ENCODE peak calls at places on chromosome 1, in seven cellular contexts. One of them, this sample, is unnamed.

GRCh38 chr1:207962716-207963428 is 51.9 kb upstream of the CD34 start:
- DNase-seq in kidney: peak
- DNase-seq in naive thymus-derived CD4-positive, alpha-beta T cell: no peak
- DNase-seq in colonic mucosa: peak
- DNase-seq in caudate nucleus: peak
- DNase-seq in small intestine: peak
- DNase-seq in psoas muscle: peak
- DNase-seq in this sample: no peak

GRCh38 chr1:225347123-225347683 is 80.6 kb downstream of the LBR start:
- DNase-seq in caudate nucleus: no peak
- DNase-seq in colonic mucosa: no peak
- DNase-seq in naive thymus-derived CD4-positive, alpha-beta T cell: no peak
- DNase-seq in psoas muscle: no peak
- DNase-seq in kidney: no peak
- DNase-seq in small intestine: no peak
- DNase-seq in this sample: peak

GRCh38 chr1:48470506-48470905 is 1.5 kb downstream of the SPATA6 start:
- DNase-seq in psoas muscle: peak
- DNase-seq in small intestine: peak
- DNase-seq in kidney: peak
- DNase-seq in caudate nucleus: peak
- DNase-seq in naive thymus-derived CD4-positive, alpha-beta T cell: no peak
- DNase-seq in colonic mucosa: peak
- DNase-seq in this sample: no peak

GRCh38 chr1:64251971-64252370 is 48.5 kb downstream of the UBE2U start:
- DNase-seq in caudate nucleus: no peak
- DNase-seq in small intestine: no peak
- DNase-seq in naive thymus-derived CD4-positive, alpha-beta T cell: no peak
- DNase-seq in colonic mucosa: no peak
- DNase-seq in kidney: no peak
- DNase-seq in psoas muscle: no peak
- DNase-seq in this sample: no peak

GRCh38 chr1:23562138-23562819 is 3.0 kb upstream of the ID3 start:
- DNase-seq in naive thymus-derived CD4-positive, alpha-beta T cell: no peak
- DNase-seq in psoas muscle: peak
- DNase-seq in kidney: peak
- DNase-seq in caudate nucleus: peak
- DNase-seq in small intestine: peak
- DNase-seq in colonic mucosa: peak
- DNase-seq in this sample: peak

GRCh38 chr1:9798236-9799130 is 25.3 kb downstream of the CLSTN1 start:
- DNase-seq in caudate nucleus: no peak
- DNase-seq in kidney: no peak
- DNase-seq in naive thymus-derived CD4-positive, alpha-beta T cell: no peak
- DNase-seq in colonic mucosa: no peak
- DNase-seq in small intestine: no peak
- DNase-seq in psoas muscle: no peak
- DNase-seq in this sample: no peak

GRCh38 chr1:164707868-164708331 is 148.9 kb downstream of the PBX1 start:
- DNase-seq in naive thymus-derived CD4-positive, alpha-beta T cell: no peak
- DNase-seq in small intestine: no peak
- DNase-seq in caudate nucleus: no peak
- DNase-seq in kidney: no peak
- DNase-seq in colonic mucosa: no peak
- DNase-seq in psoas muscle: peak
- DNase-seq in this sample: no peak

GRCh38 chr1:17857109-17857499 is 102.0 kb downstream of the ACTL8 start:
- DNase-seq in kidney: peak
- DNase-seq in psoas muscle: no peak
- DNase-seq in small intestine: no peak
- DNase-seq in caudate nucleus: no peak
- DNase-seq in colonic mucosa: no peak
- DNase-seq in naive thymus-derived CD4-positive, alpha-beta T cell: no peak
- DNase-seq in this sample: no peak

GRCh38 chr1:209710098-209710497 is 5.5 kb downstream of the HSD11B1 start:
- DNase-seq in colonic mucosa: no peak
- DNase-seq in kidney: no peak
- DNase-seq in caudate nucleus: no peak
- DNase-seq in small intestine: no peak
- DNase-seq in psoas muscle: no peak
- DNase-seq in naive thymus-derived CD4-positive, alpha-beta T cell: no peak
- DNase-seq in this sample: no peak

GRCh38 chr1:178577882-178578281 is 65.0 kb downstream of the TEX35 start:
- DNase-seq in caudate nucleus: no peak
- DNase-seq in naive thymus-derived CD4-positive, alpha-beta T cell: no peak
- DNase-seq in kidney: no peak
- DNase-seq in small intestine: no peak
- DNase-seq in psoas muscle: no peak
- DNase-seq in colonic mucosa: no peak
- DNase-seq in this sample: no peak

GRCh38 chr1:58305622-58306021 is 240.9 kb downstream of the OMA1 start:
- DNase-seq in caudate nucleus: no peak
- DNase-seq in psoas muscle: no peak
- DNase-seq in kidney: no peak
- DNase-seq in colonic mucosa: no peak
- DNase-seq in small intestine: no peak
- DNase-seq in naive thymus-derived CD4-positive, alpha-beta T cell: no peak
- DNase-seq in this sample: no peak

GRCh38 chr1:205541161-205541886 is 36.9 kb downstream of the CDK18 start:
- DNase-seq in small intestine: no peak
- DNase-seq in colonic mucosa: peak
- DNase-seq in psoas muscle: peak
- DNase-seq in naive thymus-derived CD4-positive, alpha-beta T cell: no peak
- DNase-seq in caudate nucleus: no peak
- DNase-seq in kidney: peak
- DNase-seq in this sample: no peak

DNA sequence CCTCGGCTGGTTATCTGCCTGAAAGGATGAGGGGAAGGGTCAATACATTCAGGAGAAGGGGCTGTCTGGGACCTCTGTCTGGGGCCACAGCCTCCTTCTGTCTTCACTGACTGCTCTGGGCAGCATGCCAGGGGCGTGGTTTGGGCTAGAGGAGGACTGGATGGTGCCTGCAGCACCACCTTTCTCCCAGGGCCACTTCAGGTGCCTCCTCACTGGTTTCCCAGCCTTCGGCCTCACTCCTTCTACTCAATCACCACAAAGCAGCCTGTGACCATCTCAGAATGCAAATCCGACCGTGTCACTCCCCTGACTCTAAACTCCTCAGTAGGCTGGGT is 49.9 kb upstream of the ECE1 start:
- DNase-seq in naive thymus-derived CD4-positive, alpha-beta T cell: no peak
- DNase-seq in kidney: no peak
- DNase-seq in colonic mucosa: peak
- DNase-seq in psoas muscle: peak
- DNase-seq in small intestine: peak
- DNase-seq in caudate nucleus: no peak
- DNase-seq in this sample: no peak
- H3K27ac ChIP-seq in naive thymus-derived CD4-positive, alpha-beta T cell: no peak
- H3K27ac ChIP-seq in kidney: no peak
- H3K27ac ChIP-seq in colonic mucosa: peak
- H3K27ac ChIP-seq in psoas muscle: no peak
- H3K27ac ChIP-seq in small intestine: peak
- H3K27ac ChIP-seq in caudate nucleus: no peak
- H3K27ac ChIP-seq in this sample: no peak

GRCh38 chr1:36016686-36017085 is 67.2 kb upstream of the TEKT2 start:
- DNase-seq in naive thymus-derived CD4-positive, alpha-beta T cell: no peak
- DNase-seq in small intestine: no peak
- DNase-seq in caudate nucleus: no peak
- DNase-seq in colonic mucosa: no peak
- DNase-seq in kidney: no peak
- DNase-seq in psoas muscle: no peak
- DNase-seq in this sample: no peak
- H3K27ac ChIP-seq in naive thymus-derived CD4-positive, alpha-beta T cell: no peak
- H3K27ac ChIP-seq in small intestine: no peak
- H3K27ac ChIP-seq in caudate nucleus: no peak
- H3K27ac ChIP-seq in colonic mucosa: no peak
- H3K27ac ChIP-seq in kidney: no peak
- H3K27ac ChIP-seq in psoas muscle: no peak
- H3K27ac ChIP-seq in this sample: no peak

DNA sequence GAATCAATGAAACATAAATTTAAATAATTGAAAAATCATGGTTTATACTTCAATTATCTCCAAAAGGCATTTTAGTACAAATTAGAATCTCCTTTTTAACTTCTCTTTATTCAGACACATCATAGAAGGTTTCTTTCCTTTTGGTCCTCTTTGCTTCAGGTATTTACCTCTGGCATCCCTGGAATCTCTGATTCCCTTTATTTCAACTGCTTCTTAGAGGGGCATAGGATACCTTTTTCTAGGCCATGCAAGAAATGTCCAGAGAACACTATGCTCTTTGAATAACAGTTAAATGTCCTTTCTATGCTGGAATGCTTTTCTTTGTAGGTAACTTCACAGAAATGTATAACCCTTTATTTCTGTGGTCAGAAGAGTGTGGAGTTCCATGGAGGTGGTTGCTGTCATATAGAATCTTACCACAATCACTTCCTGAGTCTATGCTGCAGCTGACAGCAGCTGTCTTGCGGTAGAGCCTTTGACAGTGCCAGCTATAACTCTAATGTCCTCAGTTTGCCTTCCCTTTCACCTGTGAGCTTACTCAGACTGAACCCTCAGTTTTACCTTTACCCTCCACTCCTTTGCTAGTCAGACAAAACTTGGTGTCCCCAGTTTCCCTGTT is 8.6 kb downstream of the LAMC2 start:
- DNase-seq in psoas muscle: no peak
- DNase-seq in colonic mucosa: no peak
- DNase-seq in small intestine: no peak
- DNase-seq in naive thymus-derived CD4-positive, alpha-beta T cell: peak
- DNase-seq in kidney: no peak
- DNase-seq in caudate nucleus: no peak
- DNase-seq in this sample: peak
- H3K27ac ChIP-seq in psoas muscle: no peak
- H3K27ac ChIP-seq in colonic mucosa: peak
- H3K27ac ChIP-seq in small intestine: peak
- H3K27ac ChIP-seq in naive thymus-derived CD4-positive, alpha-beta T cell: no peak
- H3K27ac ChIP-seq in kidney: no peak
- H3K27ac ChIP-seq in caudate nucleus: no peak
- H3K27ac ChIP-seq in this sample: peak

GRCh38 chr1:229110986-229111385 is 159.9 kb upstream of the RAB4A start:
- DNase-seq in naive thymus-derived CD4-positive, alpha-beta T cell: no peak
- DNase-seq in kidney: no peak
- DNase-seq in psoas muscle: no peak
- DNase-seq in small intestine: no peak
- DNase-seq in caudate nucleus: no peak
- DNase-seq in colonic mucosa: no peak
- DNase-seq in this sample: no peak

GRCh38 chr1:229114315-229114714 is 156.6 kb upstream of the RAB4A start:
- DNase-seq in colonic mucosa: no peak
- DNase-seq in psoas muscle: no peak
- DNase-seq in naive thymus-derived CD4-positive, alpha-beta T cell: no peak
- DNase-seq in caudate nucleus: no peak
- DNase-seq in kidney: no peak
- DNase-seq in small intestine: peak
- DNase-seq in this sample: no peak

GRCh38 chr1:229112832-229113548 is 157.9 kb upstream of the RAB4A start:
- DNase-seq in colonic mucosa: no peak
- DNase-seq in small intestine: no peak
- DNase-seq in psoas muscle: no peak
- DNase-seq in naive thymus-derived CD4-positive, alpha-beta T cell: no peak
- DNase-seq in kidney: no peak
- DNase-seq in caudate nucleus: no peak
- DNase-seq in this sample: no peak

GRCh38 chr1:229109320-229109761 is 161.6 kb upstream of the RAB4A start:
- DNase-seq in kidney: no peak
- DNase-seq in small intestine: no peak
- DNase-seq in colonic mucosa: no peak
- DNase-seq in naive thymus-derived CD4-positive, alpha-beta T cell: no peak
- DNase-seq in caudate nucleus: no peak
- DNase-seq in psoas muscle: no peak
- DNase-seq in this sample: no peak

GRCh38 chr1:229111703-229112319 is 159.1 kb upstream of the RAB4A start:
- DNase-seq in psoas muscle: no peak
- DNase-seq in naive thymus-derived CD4-positive, alpha-beta T cell: no peak
- DNase-seq in caudate nucleus: no peak
- DNase-seq in kidney: no peak
- DNase-seq in colonic mucosa: no peak
- DNase-seq in small intestine: no peak
- DNase-seq in this sample: no peak
- H3K27ac ChIP-seq in psoas muscle: no peak
- H3K27ac ChIP-seq in naive thymus-derived CD4-positive, alpha-beta T cell: no peak
- H3K27ac ChIP-seq in caudate nucleus: no peak
- H3K27ac ChIP-seq in kidney: no peak
- H3K27ac ChIP-seq in colonic mucosa: no peak
- H3K27ac ChIP-seq in small intestine: no peak
- H3K27ac ChIP-seq in this sample: no peak

GRCh38 chr1:1908506-1908791 is 6.6 kb upstream of the CALML6 start:
- DNase-seq in kidney: peak
- DNase-seq in colonic mucosa: no peak
- DNase-seq in naive thymus-derived CD4-positive, alpha-beta T cell: no peak
- DNase-seq in small intestine: peak
- DNase-seq in caudate nucleus: peak
- DNase-seq in psoas muscle: peak
- DNase-seq in this sample: no peak

GRCh38 chr1:1910033-1910465 is 5.0 kb upstream of the CALML6 start:
- DNase-seq in caudate nucleus: no peak
- DNase-seq in psoas muscle: no peak
- DNase-seq in small intestine: no peak
- DNase-seq in kidney: no peak
- DNase-seq in naive thymus-derived CD4-positive, alpha-beta T cell: no peak
- DNase-seq in colonic mucosa: no peak
- DNase-seq in this sample: no peak

GRCh38 chr1:1910651-1911389 is 4.2 kb upstream of the CALML6 start:
- DNase-seq in kidney: peak
- DNase-seq in psoas muscle: peak
- DNase-seq in naive thymus-derived CD4-positive, alpha-beta T cell: no peak
- DNase-seq in caudate nucleus: no peak
- DNase-seq in colonic mucosa: peak
- DNase-seq in small intestine: no peak
- DNase-seq in this sample: no peak

GRCh38 chr1:1906185-1907097 is 8.6 kb upstream of the CALML6 start:
- DNase-seq in caudate nucleus: peak
- DNase-seq in kidney: peak
- DNase-seq in colonic mucosa: peak
- DNase-seq in naive thymus-derived CD4-positive, alpha-beta T cell: peak
- DNase-seq in psoas muscle: peak
- DNase-seq in small intestine: peak
- DNase-seq in this sample: no peak

GRCh38 chr1:1907098-1907736 is 7.8 kb upstream of the CALML6 start:
- DNase-seq in caudate nucleus: no peak
- DNase-seq in kidney: peak
- DNase-seq in psoas muscle: peak
- DNase-seq in naive thymus-derived CD4-positive, alpha-beta T cell: no peak
- DNase-seq in small intestine: no peak
- DNase-seq in colonic mucosa: peak
- DNase-seq in this sample: peak
- H3K27ac ChIP-seq in caudate nucleus: no peak
- H3K27ac ChIP-seq in kidney: no peak
- H3K27ac ChIP-seq in psoas muscle: peak
- H3K27ac ChIP-seq in naive thymus-derived CD4-positive, alpha-beta T cell: no peak
- H3K27ac ChIP-seq in small intestine: no peak
- H3K27ac ChIP-seq in colonic mucosa: no peak
- H3K27ac ChIP-seq in this sample: no peak

GRCh38 chr1:159889821-159890252 is 10.1 kb downstream of the CFAP45 start:
- DNase-seq in colonic mucosa: peak
- DNase-seq in small intestine: no peak
- DNase-seq in caudate nucleus: no peak
- DNase-seq in kidney: no peak
- DNase-seq in naive thymus-derived CD4-positive, alpha-beta T cell: no peak
- DNase-seq in psoas muscle: no peak
- DNase-seq in this sample: no peak
- H3K27ac ChIP-seq in colonic mucosa: peak
- H3K27ac ChIP-seq in small intestine: peak
- H3K27ac ChIP-seq in caudate nucleus: no peak
- H3K27ac ChIP-seq in kidney: peak
- H3K27ac ChIP-seq in naive thymus-derived CD4-positive, alpha-beta T cell: no peak
- H3K27ac ChIP-seq in psoas muscle: peak
- H3K27ac ChIP-seq in this sample: no peak